ENCODE peak calls at places on chromosomes 4 and X, in six cellular contexts. X is cardiac muscle cell, U is thoracic aorta, P is lung, O is psoas muscle, E is PC-9. F is an unnamed sample. For H3K36me3, the result is how much of the 10 kb centered on the place peaks cover.

GRCh38 chrX:310621-311155 is 7.9 kb downstream of the GTPBP6 start:
- DNase-seq in X (no peak), U (no peak), P (no peak), O (peak), E (no peak), F (no peak)

GRCh38 chr4:2290488-2290887 is 28.6 kb upstream of the MXD4 start:
- DNase-seq in X (no peak), U (no peak), P (no peak), O (no peak), E (no peak), F (no peak)

GRCh38 chrX:119654112-119654531 is 38.8 kb downstream of the SEPTIN6 start:
- DNase-seq in X (peak), U (no peak), P (no peak), O (peak), E (no peak), F (peak)

GRCh38 chr4:157977086-157977485 is 195.7 kb downstream of the GASK1B start:
- DNase-seq in X (no peak), U (no peak), P (no peak), O (no peak), E (no peak), F (no peak)

GRCh38 chrX:71053217-71053621 is 14.9 kb downstream of the SNX12 start:
- DNase-seq in X (peak), U (no peak), P (no peak), O (no peak), E (no peak), F (no peak)

GRCh38 chr4:116358633-116359222 is 726.6 kb downstream of the TRAM1L1 start:
- DNase-seq in X (peak), U (no peak), P (peak), O (no peak), E (peak), F (peak)

GRCh38 chrX:25523574-25523973 is 507.8 kb upstream of the ARX start:
- DNase-seq in X (peak), U (no peak), P (no peak), O (no peak), E (peak), F (peak)

GRCh38 chrX:45801554-45801953 is 600.9 kb upstream of the DIPK2B start:
- DNase-seq in X (peak), U (no peak), P (no peak), O (no peak), E (no peak), F (peak)

GRCh38 chr4:74543247-74543670 is 98.3 kb downstream of the AREG start:
- DNase-seq in X (no peak), U (no peak), P (no peak), O (no peak), E (no peak), F (no peak)

GRCh38 chr4:12409507-12410190 is 981.0 kb upstream of the HS3ST1 start:
- DNase-seq in X (peak), U (no peak), P (no peak), O (no peak), E (no peak), F (peak)

GRCh38 chrX:109974906-109975655 is 27.8 kb upstream of the TMEM164 start:
- DNase-seq in X (peak), U (no peak), P (no peak), O (no peak), E (no peak), F (no peak)

GRCh38 chrX:63506320-63506719 is 155.2 kb upstream of the SPIN4 start:
- DNase-seq in X (peak), U (no peak), P (no peak), O (no peak), E (no peak), F (peak)

GRCh38 chr4:41363384-41363981 is 106.8 kb downstream of the UCHL1 start:
- DNase-seq in X (peak), U (no peak), P (peak), O (peak), E (peak), F (peak)

GRCh38 chrX:4253092-4253491 is 539.6 kb upstream of the PRKX start:
- DNase-seq in X (no peak), U (no peak), P (no peak), O (no peak), E (no peak), F (no peak)

GRCh38 chrX:31893525-31893924 is 821.7 kb upstream of the FTHL17 start:
- DNase-seq in X (no peak), U (no peak), P (no peak), O (no peak), E (no peak), F (no peak)

GRCh38 chr4:101239685-101240084 is 107.6 kb downstream of the PPP3CA start:
- DNase-seq in X (no peak), U (no peak), P (no peak), O (no peak), E (no peak), F (no peak)

GRCh38 chr4:183842134-183842838 is 62.8 kb upstream of the STOX2 start:
- DNase-seq in X (no peak), U (no peak), P (no peak), O (no peak), E (no peak), F (no peak)

GRCh38 chrX:39636481-39636880 is 461.3 kb downstream of the BCOR start:
- DNase-seq in X (no peak), U (no peak), P (no peak), O (no peak), E (no peak), F (peak)

GRCh38 chr4:155914782-155915181 is 11.3 kb downstream of the TDO2 start:
- DNase-seq in X (peak), U (no peak), P (no peak), O (no peak), E (no peak), F (no peak)

GRCh38 chrX:98289726-98290125 is 1406.0 kb downstream of the RPA4 start:
- DNase-seq in X (no peak), U (no peak), P (no peak), O (no peak), E (no peak), F (no peak)

GRCh38 chr4:185149392-185149791 is 6.3 kb downstream of the SLC25A4 start:
- DNase-seq in X (no peak), U (no peak), P (no peak), O (no peak), E (no peak), F (no peak)

GRCh38 chr4:146334862-146335449 is 120.6 kb downstream of the REELD1 start:
- DNase-seq in X (no peak), U (no peak), P (no peak), O (no peak), E (no peak), F (no peak)

GRCh38 chr4:174316954-174317353 is 33.2 kb downstream of the CEP44 start:
- DNase-seq in X (peak), U (no peak), P (no peak), O (no peak), E (no peak), F (peak)

GRCh38 chr4:74559853-74560252 is 114.9 kb downstream of the AREG start:
- DNase-seq in X (no peak), U (no peak), P (no peak), O (no peak), E (no peak), F (no peak)

GRCh38 chr4:74267998-74268606 is 40.2 kb upstream of the EPGN start:
- DNase-seq in X (peak), U (no peak), P (no peak), O (no peak), E (no peak), F (peak)

GRCh38 chrX:71253253-71254091 is 468 bp downstream of the ZMYM3 start:
- DNase-seq in X (peak), U (no peak), P (no peak), O (peak), E (peak), F (no peak)

GRCh38 chrX:154396948-154397887 is 959 bp upstream of the RPL10 start:
- DNase-seq in X (peak), U (no peak), P (peak), O (peak), E (peak), F (peak)

GRCh38 chrX:42515939-42516338 is 262.0 kb downstream of the PPP1R2C start:
- DNase-seq in X (no peak), U (no peak), P (no peak), O (no peak), E (no peak), F (peak)

DNA sequence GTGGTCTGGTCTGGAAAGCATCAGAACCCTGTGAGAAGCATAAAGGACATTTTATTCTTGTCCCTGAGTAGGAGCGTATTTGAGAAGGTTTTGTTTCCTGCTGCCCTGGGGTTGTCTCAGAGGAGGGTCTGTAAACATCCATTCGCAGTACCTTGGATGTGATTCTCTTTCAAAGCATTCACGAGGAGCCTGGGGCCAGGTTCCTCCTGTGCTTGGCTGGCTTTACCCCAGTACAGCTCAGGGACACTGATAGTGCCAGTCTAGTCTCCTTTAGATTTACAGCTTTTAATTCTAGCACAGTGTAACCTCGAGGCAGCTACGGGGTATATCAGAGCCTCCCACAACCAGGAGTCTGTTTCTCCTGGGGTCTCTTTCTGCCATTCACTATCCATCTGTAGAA is 2.7 kb downstream of the CLRN2 start:
- DNase-seq in X (no peak), U (no peak), P (no peak), O (no peak), E (no peak), F (no peak)
- H3K4me3 ChIP-seq in X (no peak), U (no peak), P (no peak), O (no peak), E (no peak), F (no peak)

DNA sequence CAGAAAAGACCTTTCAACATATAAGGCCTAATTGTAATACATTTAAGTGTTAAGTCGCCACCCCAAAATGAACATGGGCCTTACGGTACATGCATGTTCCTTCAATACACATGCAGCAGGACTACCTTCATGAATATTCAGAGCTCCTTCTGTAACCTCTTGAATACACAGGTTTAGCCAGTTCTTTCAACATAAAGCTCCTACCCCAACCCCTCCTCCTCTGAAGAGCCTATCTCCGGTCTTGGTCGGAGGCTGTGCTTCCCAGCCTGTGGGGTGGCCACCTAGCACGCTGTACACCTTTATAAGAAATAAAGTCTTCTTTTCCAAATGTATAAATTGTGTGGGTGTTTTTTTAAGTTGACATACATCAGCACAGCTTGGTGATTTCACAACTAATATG is 28.3 kb downstream of the NPY5R start:
- DNase-seq in X (no peak), U (no peak), P (no peak), O (no peak), E (no peak), F (no peak)
- TF ChIP-seq CTCF in X (no peak), U (no peak), P (no peak), O (no peak), E (no peak), F (no peak)

GRCh38 chr4:82431026-82431745 is 796 bp downstream of the ENOPH1 start:
- DNase-seq in X (peak), U (no peak), P (peak), O (no peak), E (peak), F (no peak)

GRCh38 chr4:82431831-82432230 is 1.4 kb downstream of the ENOPH1 start:
- DNase-seq in X (no peak), U (no peak), P (no peak), O (no peak), E (no peak), F (no peak)

GRCh38 chr4:82429728-82430192 is 502 bp downstream of the HNRNPDL start:
- DNase-seq in X (no peak), U (no peak), P (no peak), O (no peak), E (no peak), F (peak)

GRCh38 chr4:82428969-82429727 is 1.1 kb downstream of the HNRNPDL start:
- DNase-seq in X (peak), U (peak), P (peak), O (peak), E (peak), F (peak)

DNA sequence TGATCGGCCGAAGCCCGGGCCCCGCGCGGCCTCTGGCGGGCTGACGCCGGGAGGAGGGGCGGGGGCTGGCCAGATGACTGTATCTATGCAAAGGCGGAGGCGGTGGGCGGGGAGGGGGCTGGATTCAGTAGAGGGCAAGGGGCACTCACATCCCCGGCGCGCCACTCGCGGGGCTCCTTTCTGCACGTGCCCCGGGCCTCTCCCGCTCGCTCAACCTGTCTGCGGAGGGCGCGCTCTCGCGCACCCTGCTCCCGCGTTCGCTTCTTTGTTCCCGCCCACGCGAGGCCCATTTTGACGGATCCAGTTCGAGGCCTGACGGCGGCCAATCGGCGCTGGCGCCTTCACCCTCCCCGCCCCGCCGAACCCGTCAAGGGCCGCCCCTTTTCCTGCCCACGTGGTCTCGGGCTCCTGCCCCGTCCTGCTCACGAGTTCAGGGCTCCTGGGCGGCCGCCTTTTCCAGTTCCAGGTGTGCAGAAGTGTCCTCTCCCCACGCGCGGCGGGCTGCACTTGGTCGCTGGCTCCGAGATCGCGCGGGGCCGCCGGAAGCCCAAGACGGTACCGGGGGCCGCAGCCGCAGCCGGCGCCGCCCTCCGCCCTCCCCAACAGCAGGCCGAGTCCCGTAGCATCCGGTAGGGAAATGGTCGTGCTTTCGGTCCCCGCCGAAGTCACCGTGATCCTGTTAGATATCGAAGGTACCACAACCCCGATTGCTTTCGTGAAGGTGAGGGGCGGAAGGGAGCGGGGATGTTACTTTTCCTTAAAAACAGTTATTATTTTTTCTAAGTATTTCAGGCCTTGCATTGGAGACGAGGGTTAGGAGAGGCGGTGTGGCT is at the start of the genes ENOPH1 and HNRNPDL:
- DNase-seq in X (peak), U (peak), P (peak), O (peak), E (peak), F (peak)
- H3K36me3 ChIP-seq in X (under half), U (under half), P (under half), O (under half), E (under half), F (under half)

GRCh38 chrX:2694868-2695267 is 3.8 kb downstream of the CD99 start:
- DNase-seq in X (no peak), U (no peak), P (no peak), O (no peak), E (no peak), F (no peak)
- H3K4me3 ChIP-seq in X (no peak), U (no peak), P (no peak), O (no peak), E (no peak), F (no peak)

GRCh38 chrX:107530141-107530540 is 80.7 kb downstream of the FRMPD3 start:
- DNase-seq in X (no peak), U (no peak), P (no peak), O (no peak), E (no peak), F (no peak)
- TF ChIP-seq CTCF in X (no peak), U (no peak), P (no peak), O (no peak), E (no peak), F (no peak)